ENCODE peak calls at places on chromosomes 1 and 21, in seven cellular contexts. F is immature natural killer cell; Y is activated CD8-positive, alpha-beta memory T cell treated with anti-CD3 and anti-CD28 coated beads for 4 hours; V is left ventricle myocardium inferior; J is LoVo; S is progenitor cell of endocrine pancreas; I is foreskin fibroblast. C is an unnamed sample.

GRCh38 chr1:218273757-218274505 is 11.2 kb upstream of the RRP15 start:
- DNase-seq in F (no peak), Y (no peak), V (no peak), J (no peak), S (no peak), I (no peak), C (no peak)

GRCh38 chr1:29677028-29678024 is 441.0 kb downstream of the PTPRU start:
- DNase-seq in F (no peak), Y (no peak), V (no peak), J (no peak), S (peak; percentile 6), I (no peak), C (no peak)

GRCh38 chr1:236018885-236019453 is 45.9 kb downstream of the NID1 start:
- DNase-seq in F (no peak), Y (no peak), V (peak; percentile 87), J (no peak), S (no peak), I (peak; percentile 93), C (no peak)

GRCh38 chr1:37096523-37096922 is 62.2 kb upstream of the GRIK3 start:
- DNase-seq in F (no peak), Y (no peak), V (no peak), J (no peak), S (no peak), I (no peak), C (peak; percentile 16)

GRCh38 chr1:64246294-64246917 is 43.0 kb downstream of the UBE2U start:
- DNase-seq in F (peak; percentile 21), Y (no peak), V (no peak), J (peak; percentile 63), S (no peak), I (peak; percentile 61), C (no peak)

GRCh38 chr1:205630241-205630640 is 1.6 kb downstream of the ELK4 start:
- DNase-seq in F (peak; percentile 4), Y (no peak), V (no peak), J (no peak), S (no peak), I (peak; percentile 51), C (no peak)

GRCh38 chr1:177429234-177429633 is 258.5 kb downstream of the BRINP2 start:
- DNase-seq in F (no peak), Y (no peak), V (no peak), J (no peak), S (no peak), I (no peak), C (no peak)

GRCh38 chr1:179296356-179296755 is 2.8 kb downstream of the SOAT1 start:
- DNase-seq in F (no peak), Y (no peak), V (no peak), J (no peak), S (no peak), I (no peak), C (no peak)

GRCh38 chr1:215844266-215844665 is 277.2 kb downstream of the KCTD3 start:
- DNase-seq in F (no peak), Y (no peak), V (no peak), J (no peak), S (no peak), I (peak; percentile 7), C (no peak)

GRCh38 chr1:47696911-47697441 is 259.1 kb downstream of the FOXD2 start:
- DNase-seq in F (no peak), Y (no peak), V (no peak), J (peak; percentile 65), S (no peak), I (no peak), C (peak; percentile 26)

GRCh38 chr21:36485476-36485875 is 5.6 kb upstream of the CLDN14 start:
- DNase-seq in F (no peak), Y (no peak), V (no peak), J (no peak), S (no peak), I (no peak), C (no peak)

GRCh38 chr1:51920130-51920529 is 41.6 kb upstream of the NRDC start:
- DNase-seq in F (no peak), Y (no peak), V (no peak), J (no peak), S (no peak), I (no peak), C (no peak)

GRCh38 chr1:59915516-59915915 is 11.1 kb downstream of the CYP2J2 start:
- DNase-seq in F (no peak), Y (no peak), V (no peak), J (peak; percentile 21), S (no peak), I (no peak), C (no peak)

GRCh38 chr1:53195211-53195909 is 1.3 kb upstream of the CPT2 start:
- DNase-seq in F (no peak), Y (no peak), V (no peak), J (no peak), S (no peak), I (no peak), C (no peak)

GRCh38 chr1:234001817-234002216 is 97.3 kb downstream of the SLC35F3 start:
- DNase-seq in F (no peak), Y (no peak), V (no peak), J (no peak), S (no peak), I (no peak), C (no peak)

GRCh38 chr21:34979383-34979782 is 69.7 kb downstream of the RUNX1 start:
- DNase-seq in F (no peak), Y (no peak), V (no peak), J (no peak), S (no peak), I (no peak), C (no peak)

GRCh38 chr1:41325801-41326200 is 35.4 kb upstream of the FOXO6 start:
- DNase-seq in F (no peak), Y (no peak), V (no peak), J (no peak), S (no peak), I (no peak), C (no peak)

GRCh38 chr1:165352442-165353293 is 3.8 kb downstream of the LMX1A start:
- DNase-seq in F (no peak), Y (no peak), V (no peak), J (no peak), S (peak; percentile 17), I (no peak), C (no peak)

GRCh38 chr1:74728736-74729135 is 4.1 kb downstream of the CRYZ start:
- DNase-seq in F (no peak), Y (no peak), V (no peak), J (no peak), S (no peak), I (peak; percentile 33), C (no peak)

GRCh38 chr1:46062651-46063319 is 69.6 kb downstream of the PIK3R3 start:
- DNase-seq in F (peak; percentile 31), Y (peak; percentile 28), V (no peak), J (peak; percentile 69), S (no peak), I (peak; percentile 24), C (no peak)

GRCh38 chr1:3454811-3455618 is 550 bp downstream of the ARHGEF16 start:
- DNase-seq in F (no peak), Y (no peak), V (peak; percentile 46), J (peak; percentile 48), S (peak; percentile 74), I (no peak), C (no peak)

GRCh38 chr1:235275223-235275622 is 52.8 kb downstream of the ARID4B start:
- DNase-seq in F (no peak), Y (no peak), V (no peak), J (no peak), S (no peak), I (no peak), C (no peak)